ENCODE peak calls at places on chromosomes 16 and 17, in four cellular contexts. One of them, this sample, is unnamed.

GRCh38 chr17:72618018-72618509 is 474.4 kb downstream of the SLC39A11 start:
- DNase-seq in lower leg skin: peak
- DNase-seq in GM12865: peak
- DNase-seq in heart left ventricle: no peak
- DNase-seq in this sample: no peak

GRCh38 chr17:8120520-8121443 is 2.5 kb upstream of the ALOXE3 start:
- DNase-seq in lower leg skin: peak
- DNase-seq in GM12865: peak
- DNase-seq in heart left ventricle: no peak
- DNase-seq in this sample: no peak

GRCh38 chr17:337022-337420 is 15.6 kb downstream of the RPH3AL start:
- DNase-seq in GM12865: no peak
- DNase-seq in heart left ventricle: no peak
- DNase-seq in lower leg skin: no peak
- DNase-seq in this sample: no peak

GRCh38 chr16:80038566-80038965 is 438.0 kb upstream of the MAF start:
- DNase-seq in heart left ventricle: no peak
- DNase-seq in lower leg skin: no peak
- DNase-seq in GM12865: no peak
- DNase-seq in this sample: no peak

GRCh38 chr16:15963307-15963910 is 14.0 kb downstream of the ABCC1 start:
- DNase-seq in GM12865: no peak
- DNase-seq in lower leg skin: no peak
- DNase-seq in heart left ventricle: no peak
- DNase-seq in this sample: no peak

GRCh38 chr17:42153919-42154491 is 784 bp downstream of the RAB5C start:
- DNase-seq in lower leg skin: no peak
- DNase-seq in heart left ventricle: no peak
- DNase-seq in GM12865: peak
- DNase-seq in this sample: no peak

GRCh38 chr16:86883583-86884188 is 305.3 kb downstream of the FOXL1 start:
- DNase-seq in heart left ventricle: no peak
- DNase-seq in lower leg skin: no peak
- DNase-seq in GM12865: no peak
- DNase-seq in this sample: no peak

GRCh38 chr17:42252528-42253172 is 23.5 kb downstream of the STAT5B start:
- DNase-seq in GM12865: no peak
- DNase-seq in heart left ventricle: no peak
- DNase-seq in lower leg skin: no peak
- DNase-seq in this sample: no peak

GRCh38 chr16:372584-372983 is 2.2 kb upstream of the MRPL28 start:
- DNase-seq in lower leg skin: no peak
- DNase-seq in heart left ventricle: no peak
- DNase-seq in GM12865: no peak
- DNase-seq in this sample: no peak

GRCh38 chr17:76539631-76540271 is at the start of gene PRCD:
- DNase-seq in GM12865: no peak
- DNase-seq in lower leg skin: no peak
- DNase-seq in heart left ventricle: peak
- DNase-seq in this sample: no peak

GRCh38 chr17:71632328-71632727 is 488.5 kb upstream of the SOX9 start:
- DNase-seq in lower leg skin: no peak
- DNase-seq in heart left ventricle: no peak
- DNase-seq in GM12865: no peak
- DNase-seq in this sample: no peak

GRCh38 chr17:55883112-55883511 is 132.3 kb downstream of the PCTP start:
- DNase-seq in GM12865: no peak
- DNase-seq in heart left ventricle: no peak
- DNase-seq in lower leg skin: no peak
- DNase-seq in this sample: no peak

GRCh38 chr17:83121921-83122820 is 42.8 kb downstream of the METRNL start:
- DNase-seq in lower leg skin: no peak
- DNase-seq in heart left ventricle: no peak
- DNase-seq in GM12865: no peak
- DNase-seq in this sample: no peak

GRCh38 chr17:48054238-48055185 is 6.4 kb downstream of the NFE2L1 start:
- DNase-seq in lower leg skin: peak
- DNase-seq in heart left ventricle: peak
- DNase-seq in GM12865: no peak
- DNase-seq in this sample: peak

GRCh38 chr17:61635913-61636432 is 45.0 kb upstream of the NACA2 start:
- DNase-seq in heart left ventricle: no peak
- DNase-seq in GM12865: peak
- DNase-seq in lower leg skin: no peak
- DNase-seq in this sample: no peak

GRCh38 chr17:43676471-43676870 is 14.7 kb upstream of the MEOX1 start:
- DNase-seq in heart left ventricle: no peak
- DNase-seq in GM12865: no peak
- DNase-seq in lower leg skin: no peak
- DNase-seq in this sample: no peak

GRCh38 chr17:75404739-75405364 is 626 bp downstream of the GRB2 start:
- DNase-seq in lower leg skin: no peak
- DNase-seq in GM12865: peak
- DNase-seq in heart left ventricle: peak
- DNase-seq in this sample: no peak

GRCh38 chr17:76145231-76146052 is 4.4 kb upstream of the FOXJ1 start:
- DNase-seq in GM12865: peak
- DNase-seq in lower leg skin: no peak
- DNase-seq in heart left ventricle: no peak
- DNase-seq in this sample: no peak

GRCh38 chr16:69888005-69888560 is 63.1 kb upstream of the CLEC18A start:
- DNase-seq in lower leg skin: no peak
- DNase-seq in heart left ventricle: no peak
- DNase-seq in GM12865: no peak
- DNase-seq in this sample: no peak

GRCh38 chr17:49117581-49118230 is 14.9 kb upstream of the B4GALNT2 start:
- DNase-seq in lower leg skin: no peak
- DNase-seq in heart left ventricle: no peak
- DNase-seq in GM12865: peak
- DNase-seq in this sample: no peak

GRCh38 chr16:3095869-3096268 is 3.2 kb downstream of the ZSCAN10 start:
- DNase-seq in GM12865: peak
- DNase-seq in lower leg skin: no peak
- DNase-seq in heart left ventricle: peak
- DNase-seq in this sample: no peak

GRCh38 chr16:11795887-11796226 is 1.2 kb downstream of the ZC3H7A start:
- DNase-seq in lower leg skin: no peak
- DNase-seq in heart left ventricle: no peak
- DNase-seq in GM12865: no peak
- DNase-seq in this sample: no peak

GRCh38 chr17:1032391-1032790 is 35.5 kb downstream of the TIMM22 start:
- DNase-seq in lower leg skin: no peak
- DNase-seq in heart left ventricle: no peak
- DNase-seq in GM12865: no peak
- DNase-seq in this sample: no peak

GRCh38 chr16:57333402-57333801 is 25.2 kb upstream of the CCL22 start:
- DNase-seq in heart left ventricle: no peak
- DNase-seq in GM12865: no peak
- DNase-seq in lower leg skin: no peak
- DNase-seq in this sample: no peak

GRCh38 chr17:48647103-48647963 is 21.2 kb upstream of the HOXB9 start:
- DNase-seq in heart left ventricle: no peak
- DNase-seq in lower leg skin: no peak
- DNase-seq in GM12865: peak
- DNase-seq in this sample: no peak

GRCh38 chr16:89410794-89411309 is 79.5 kb downstream of the ANKRD11 start:
- DNase-seq in lower leg skin: peak
- DNase-seq in GM12865: no peak
- DNase-seq in heart left ventricle: peak
- DNase-seq in this sample: peak

GRCh38 chr16:1787322-1788094 is 4.7 kb downstream of the NUBP2 start:
- DNase-seq in lower leg skin: no peak
- DNase-seq in heart left ventricle: peak
- DNase-seq in GM12865: no peak
- DNase-seq in this sample: no peak

GRCh38 chr16:47309581-47310312 is 151.1 kb downstream of the ITFG1 start:
- DNase-seq in lower leg skin: no peak
- DNase-seq in heart left ventricle: no peak
- DNase-seq in GM12865: no peak
- DNase-seq in this sample: no peak

GRCh38 chr17:35795007-35795870 is at the start of gene MMP28:
- DNase-seq in GM12865: peak
- DNase-seq in heart left ventricle: peak
- DNase-seq in lower leg skin: no peak
- DNase-seq in this sample: no peak

GRCh38 chr17:17343160-17343735 is 40.1 kb downstream of the NT5M start:
- DNase-seq in GM12865: no peak
- DNase-seq in heart left ventricle: no peak
- DNase-seq in lower leg skin: no peak
- DNase-seq in this sample: no peak

GRCh38 chr16:28202147-28202746 is 9.5 kb downstream of the XPO6 start:
- DNase-seq in lower leg skin: no peak
- DNase-seq in heart left ventricle: no peak
- DNase-seq in GM12865: no peak
- DNase-seq in this sample: no peak
- TF ChIP-seq CTCF in lower leg skin: no peak
- TF ChIP-seq CTCF in heart left ventricle: no peak
- TF ChIP-seq CTCF in GM12865: peak
- TF ChIP-seq CTCF in this sample: no peak

DNA sequence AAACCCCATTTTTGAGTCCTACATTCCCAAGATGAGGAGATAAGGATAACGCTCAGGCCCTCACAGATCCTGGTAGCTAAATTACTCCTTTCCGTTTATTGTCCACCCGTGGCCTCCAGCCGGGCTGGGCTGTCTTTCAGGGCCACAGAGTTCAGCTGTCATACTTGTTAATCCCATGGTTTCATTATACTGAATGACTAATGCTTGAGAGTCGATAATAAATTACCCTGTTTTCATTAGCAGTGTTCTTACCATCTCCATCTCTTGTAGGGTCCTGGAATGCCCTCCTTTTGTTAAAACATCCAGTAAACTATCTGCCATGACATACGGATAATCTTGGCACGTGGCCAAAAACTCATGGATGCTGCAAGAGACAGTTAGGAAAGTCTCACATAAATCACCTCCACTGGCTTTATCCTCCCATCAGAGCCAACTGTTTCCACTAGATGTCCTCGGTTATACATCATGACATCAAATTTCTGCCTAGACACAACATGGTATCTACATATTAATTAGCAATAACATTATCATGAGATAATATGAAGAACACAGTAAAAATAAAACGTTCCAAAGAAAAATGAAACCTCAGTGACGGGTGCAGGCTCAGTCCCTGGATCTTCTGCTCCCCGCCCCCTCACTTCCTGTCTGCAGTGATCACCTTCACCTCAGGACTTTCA is 45.3 kb downstream of the BRD7 start:
- DNase-seq in GM12865: no peak
- DNase-seq in heart left ventricle: no peak
- DNase-seq in lower leg skin: no peak
- DNase-seq in this sample: no peak
- TF ChIP-seq CTCF in GM12865: peak
- TF ChIP-seq CTCF in heart left ventricle: no peak
- TF ChIP-seq CTCF in lower leg skin: no peak
- TF ChIP-seq CTCF in this sample: peak

GRCh38 chr17:66423436-66423922 is 121.1 kb downstream of the PRKCA start:
- DNase-seq in heart left ventricle: no peak
- DNase-seq in lower leg skin: no peak
- DNase-seq in GM12865: no peak
- DNase-seq in this sample: no peak

GRCh38 chr17:66425751-66426396 is 123.5 kb downstream of the PRKCA start:
- DNase-seq in GM12865: no peak
- DNase-seq in lower leg skin: no peak
- DNase-seq in heart left ventricle: no peak
- DNase-seq in this sample: no peak

GRCh38 chr17:66427134-66427533 is 124.7 kb downstream of the PRKCA start:
- DNase-seq in lower leg skin: no peak
- DNase-seq in heart left ventricle: no peak
- DNase-seq in GM12865: no peak
- DNase-seq in this sample: no peak

GRCh38 chr17:66429680-66430079 is 127.3 kb downstream of the PRKCA start:
- DNase-seq in lower leg skin: no peak
- DNase-seq in heart left ventricle: no peak
- DNase-seq in GM12865: no peak
- DNase-seq in this sample: no peak

GRCh38 chr17:66426397-66427033 is 124.1 kb downstream of the PRKCA start:
- DNase-seq in GM12865: peak
- DNase-seq in heart left ventricle: no peak
- DNase-seq in lower leg skin: no peak
- DNase-seq in this sample: no peak
- TF ChIP-seq CTCF in GM12865: peak
- TF ChIP-seq CTCF in heart left ventricle: no peak
- TF ChIP-seq CTCF in lower leg skin: no peak
- TF ChIP-seq CTCF in this sample: no peak

DNA sequence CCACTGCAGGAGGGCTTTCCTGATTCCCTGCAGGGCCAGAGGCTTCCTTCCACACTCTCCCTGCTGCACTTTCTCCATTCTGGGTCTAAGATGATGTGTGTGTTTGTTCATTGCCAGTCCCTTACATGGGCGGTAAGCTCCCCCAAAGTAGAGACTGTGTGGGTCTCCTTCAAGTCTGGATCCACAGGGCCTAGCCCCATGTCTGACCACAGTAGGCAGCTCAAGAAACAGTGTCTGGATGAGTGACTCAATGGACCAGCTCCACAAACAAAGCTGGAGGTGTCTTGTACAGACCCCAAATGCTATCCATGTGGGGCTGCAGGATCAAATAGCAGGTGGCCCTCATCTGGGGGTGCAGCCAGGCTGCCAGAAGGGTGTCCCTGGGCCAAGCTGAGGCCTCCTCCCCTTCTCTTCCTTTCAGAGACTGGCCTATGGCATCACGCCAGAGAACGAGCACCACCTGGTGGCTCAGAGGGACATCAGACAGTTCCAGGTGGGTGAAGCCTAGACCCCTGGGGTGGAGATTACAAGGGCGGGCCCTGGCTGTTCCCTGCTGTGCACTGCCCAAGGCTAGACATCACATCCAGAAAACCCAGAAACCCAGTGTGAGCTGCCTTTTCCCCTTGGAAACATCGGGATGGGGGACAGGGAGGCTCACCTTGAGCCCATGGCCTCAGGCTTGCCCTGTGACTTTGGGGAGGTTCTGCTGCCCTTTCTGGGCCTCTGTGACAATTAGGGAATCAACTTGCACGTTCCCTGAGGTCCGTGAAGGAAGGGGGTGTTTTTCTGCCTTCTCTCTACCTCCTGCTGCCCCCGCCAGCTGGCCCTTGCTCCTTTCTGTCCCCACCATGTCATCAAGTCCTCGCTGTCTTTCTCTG is 45.9 kb downstream of the SLC6A2 start:
- DNase-seq in lower leg skin: no peak
- DNase-seq in heart left ventricle: peak
- DNase-seq in GM12865: peak
- DNase-seq in this sample: no peak
- TF ChIP-seq CTCF in lower leg skin: no peak
- TF ChIP-seq CTCF in heart left ventricle: peak
- TF ChIP-seq CTCF in GM12865: peak
- TF ChIP-seq CTCF in this sample: peak

GRCh38 chr17:46194393-46195216 is 1.4 kb upstream of the KANSL1 start:
- DNase-seq in heart left ventricle: no peak
- DNase-seq in GM12865: peak
- DNase-seq in lower leg skin: no peak
- DNase-seq in this sample: no peak
- TF ChIP-seq CTCF in heart left ventricle: peak
- TF ChIP-seq CTCF in GM12865: peak
- TF ChIP-seq CTCF in lower leg skin: no peak
- TF ChIP-seq CTCF in this sample: peak

GRCh38 chr16:67562918-67563707 is 787 bp downstream of the CTCF start:
- DNase-seq in GM12865: peak
- DNase-seq in lower leg skin: no peak
- DNase-seq in heart left ventricle: peak
- DNase-seq in this sample: no peak
- TF ChIP-seq CTCF in GM12865: peak
- TF ChIP-seq CTCF in lower leg skin: no peak
- TF ChIP-seq CTCF in heart left ventricle: no peak
- TF ChIP-seq CTCF in this sample: no peak

GRCh38 chr16:10745856-10746255 is 2.2 kb downstream of the NUBP1 start:
- DNase-seq in lower leg skin: no peak
- DNase-seq in heart left ventricle: no peak
- DNase-seq in GM12865: no peak
- DNase-seq in this sample: no peak
- TF ChIP-seq CTCF in lower leg skin: no peak
- TF ChIP-seq CTCF in heart left ventricle: no peak
- TF ChIP-seq CTCF in GM12865: no peak
- TF ChIP-seq CTCF in this sample: no peak